ENCODE peak calls at places on chromosomes 12 and 14, in ten cellular contexts. A is OCI-LY7, U is upper lobe of left lung, Z is IMR-90, S is heart right ventricle, O is breast epithelium, D is spleen, R is MM.1S, J is testis, B is endodermal cell. C is an unnamed sample.

GRCh38 chr12:55068416-55069010 is 48.7 kb downstream of the NEUROD4 start:
- DNase-seq in A (peak; percentile 71), U (no peak), Z (peak; percentile 43), S (peak; percentile 21), O (no peak), D (no peak), R (peak; percentile 63), J (peak; percentile 25), B (peak; percentile 88), C (no peak)

GRCh38 chr14:53144244-53144643 is 8.9 kb downstream of the DDHD1 start:
- DNase-seq in A (no peak), U (no peak), Z (peak; percentile 39), S (no peak), O (no peak), D (no peak), R (no peak), J (no peak), B (no peak), C (no peak)

GRCh38 chr12:76784600-76785051 is 20.7 kb downstream of the ZDHHC17 start:
- DNase-seq in A (no peak), U (no peak), Z (peak; percentile 77), S (peak; percentile 31), O (no peak), D (no peak), R (no peak), J (no peak), B (no peak), C (no peak)

GRCh38 chr12:120972870-120973543 is 5.3 kb upstream of the HNF1A start:
- DNase-seq in A (no peak), U (no peak), Z (no peak), S (no peak), O (no peak), D (no peak), R (no peak), J (no peak), B (peak; percentile 91), C (no peak)

GRCh38 chr12:52338241-52338960 is 17.2 kb upstream of the KRT83 start:
- DNase-seq in A (no peak), U (no peak), Z (no peak), S (no peak), O (peak; percentile 88), D (no peak), R (no peak), J (no peak), B (no peak), C (no peak)

GRCh38 chr12:132661972-132662371 is 25.2 kb downstream of the POLE start:
- DNase-seq in A (no peak), U (no peak), Z (no peak), S (no peak), O (no peak), D (no peak), R (no peak), J (no peak), B (no peak), C (no peak)

GRCh38 chr12:110957652-110958051 is 37.3 kb upstream of the MYL2 start:
- DNase-seq in A (no peak), U (no peak), Z (no peak), S (no peak), O (no peak), D (no peak), R (no peak), J (peak; percentile 74), B (peak; percentile 42), C (no peak)

GRCh38 chr12:94802796-94803195 is 152.4 kb upstream of the TMCC3 start:
- DNase-seq in A (no peak), U (no peak), Z (no peak), S (no peak), O (no peak), D (no peak), R (no peak), J (no peak), B (no peak), C (no peak)

GRCh38 chr14:74613211-74613914 is 1.3 kb upstream of the LTBP2 start:
- DNase-seq in A (no peak), U (no peak), Z (no peak), S (no peak), O (no peak), D (peak; percentile 79), R (no peak), J (no peak), B (no peak), C (no peak)

GRCh38 chr14:74616507-74616906 is 4.5 kb upstream of the LTBP2 start:
- DNase-seq in A (no peak), U (no peak), Z (peak; percentile 91), S (no peak), O (no peak), D (peak; percentile 84), R (no peak), J (no peak), B (peak; percentile 55), C (no peak)

GRCh38 chr14:74616996-74617700 is 5.1 kb upstream of the LTBP2 start:
- DNase-seq in A (no peak), U (no peak), Z (no peak), S (no peak), O (no peak), D (peak; percentile 79), R (no peak), J (peak; percentile 33), B (peak; percentile 64), C (no peak)

GRCh38 chr14:74614508-74615495 is 2.8 kb upstream of the LTBP2 start:
- DNase-seq in A (no peak), U (no peak), Z (no peak), S (no peak), O (no peak), D (no peak), R (no peak), J (no peak), B (no peak), C (no peak)

GRCh38 chr14:74615735-74616134 is 3.7 kb upstream of the LTBP2 start:
- DNase-seq in A (no peak), U (no peak), Z (no peak), S (no peak), O (no peak), D (no peak), R (no peak), J (no peak), B (no peak), C (no peak)
- TF ChIP-seq CTCF in A (no peak), U (no peak), Z (no peak), S (no peak), O (no peak), D (no peak), R (no peak), J (no peak), B (no peak), C (no peak)

GRCh38 chr14:41607966-41608663 is 1.4 kb downstream of the LRFN5 start:
- DNase-seq in A (no peak), U (peak; percentile 84), Z (no peak), S (no peak), O (no peak), D (peak; percentile 58), R (no peak), J (no peak), B (peak; percentile 71), C (no peak)

GRCh38 chr14:41605550-41606248 is 977 bp upstream of the LRFN5 start:
- DNase-seq in A (no peak), U (no peak), Z (peak; percentile 46), S (no peak), O (no peak), D (no peak), R (no peak), J (peak; percentile 57), B (peak; percentile 91), C (no peak)

GRCh38 chr14:41606249-41607118 is at the start of gene LRFN5:
- DNase-seq in A (no peak), U (peak; percentile 89), Z (peak; percentile 49), S (peak; percentile 29), O (no peak), D (peak; percentile 71), R (peak; percentile 14), J (peak; percentile 56), B (peak; percentile 86), C (no peak)

GRCh38 chr14:41607119-41607785 is 576 bp downstream of the LRFN5 start:
- DNase-seq in A (no peak), U (peak; percentile 39), Z (no peak), S (no peak), O (no peak), D (no peak), R (no peak), J (no peak), B (peak; percentile 68), C (no peak)

DNA sequence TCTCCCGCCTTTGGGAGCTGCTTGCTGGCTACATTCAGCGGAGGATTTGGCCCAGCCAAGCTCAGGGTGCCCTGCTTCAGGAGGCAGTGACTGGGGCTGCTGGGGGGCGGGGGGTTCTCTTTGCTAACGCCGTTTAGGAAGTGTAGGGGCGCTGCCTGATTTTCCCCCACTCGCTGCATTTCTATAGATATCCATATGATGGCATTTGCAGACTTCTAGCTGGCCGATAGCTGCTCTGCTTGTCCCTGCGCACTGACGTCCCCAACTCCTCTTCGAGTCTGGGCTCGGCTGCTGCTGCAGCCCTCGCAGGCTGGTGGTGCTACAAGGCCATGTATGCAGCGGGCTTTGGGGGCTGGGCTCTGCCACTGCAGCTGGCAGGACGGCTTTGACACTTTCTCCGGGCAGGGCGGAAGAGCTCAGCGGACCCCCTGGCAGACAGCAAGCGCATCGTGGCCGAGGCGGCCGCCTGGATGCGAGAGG is 3.1 kb downstream of the LRFN5 start:
- DNase-seq in A (no peak), U (peak; percentile 79), Z (peak; percentile 58), S (peak; percentile 29), O (no peak), D (peak; percentile 77), R (no peak), J (peak; percentile 86), B (peak; percentile 94), C (no peak)
- H3K4me3 ChIP-seq in A (no peak overlapping the region), U (peak overlapping the region; percentile 56), Z (peak overlapping the region; percentile 18), S (peak overlapping the region; percentile 55), O (peak overlapping the region; percentile 30), D (peak overlapping the region; percentile 24), R (no peak overlapping the region), J (peak overlapping the region; percentile 49), B (peak overlapping the region; percentile 97), C (peak overlapping the region; percentile 67)

DNA sequence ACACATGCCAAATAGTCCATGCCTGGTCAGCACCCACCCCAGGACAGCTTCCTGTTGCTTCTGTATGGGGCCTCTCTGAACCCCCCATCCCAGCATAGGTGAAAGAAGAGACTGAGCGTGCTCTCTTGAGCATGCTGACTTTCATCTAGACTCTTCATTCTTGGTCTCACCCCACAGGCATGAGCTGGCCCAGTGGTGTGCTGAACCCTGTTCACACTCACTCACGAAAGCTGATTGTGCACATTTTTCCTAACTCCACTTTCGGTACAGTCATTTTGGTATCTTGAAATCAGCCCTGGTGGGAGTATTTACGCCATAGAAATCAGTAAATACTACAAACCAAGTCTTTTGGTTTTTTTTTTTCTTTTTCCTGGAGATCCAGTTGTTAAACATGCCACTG is 101.6 kb downstream of the STAB2 start:
- DNase-seq in A (no peak), U (no peak), Z (no peak), S (no peak), O (no peak), D (no peak), R (no peak), J (no peak), B (no peak), C (no peak)
- H3K9me3 ChIP-seq in A (no peaks in the 10 kb centered on the region), U (no peaks in the 10 kb centered on the region), Z (no peaks in the 10 kb centered on the region), S (no peaks in the 10 kb centered on the region), O (no peaks in the 10 kb centered on the region), D (no peaks in the 10 kb centered on the region), R (no peaks in the 10 kb centered on the region), J (no peaks in the 10 kb centered on the region), B (no peaks in the 10 kb centered on the region), C (no peaks in the 10 kb centered on the region)

GRCh38 chr14:71933026-71933587 is 878 bp downstream of the RGS6 start:
- DNase-seq in A (no peak), U (no peak), Z (no peak), S (peak; percentile 10), O (no peak), D (no peak), R (no peak), J (peak; percentile 15), B (peak; percentile 67), C (peak; percentile 50)

GRCh38 chr14:71931492-71932228 is 569 bp upstream of the RGS6 start:
- DNase-seq in A (no peak), U (no peak), Z (no peak), S (peak; percentile 34), O (no peak), D (no peak), R (no peak), J (peak; percentile 56), B (no peak), C (peak; percentile 86)

GRCh38 chr14:71932229-71932951 is at the start of gene RGS6:
- DNase-seq in A (no peak), U (peak; percentile 90), Z (no peak), S (no peak), O (peak; percentile 20), D (no peak), R (peak; percentile 73), J (peak; percentile 46), B (peak; percentile 91), C (peak; percentile 26)
- TF ChIP-seq CTCF in A (no peak), U (peak; percentile 20), Z (no peak), S (peak; percentile 22), O (no peak), D (no peak), R (no peak), J (peak; percentile 40), B (peak; percentile 71), C (no peak)

C was measured in esophagus muscularis mucosa.